ENCODE peak calls at places on chromosomes 12 and 14, in six cellular contexts. F is transverse colon, C is lower leg skin, Q is suprapubic skin, E is ovary, D is body of pancreas. W is an unnamed sample.

GRCh38 chr12:81992461-81992860 is 233.3 kb upstream of the PPFIA2 start:
- DNase-seq in F (peak; percentile 7), C (no peak), Q (no peak), E (no peak), D (peak; percentile 10), W (peak; percentile 26)

GRCh38 chr12:26719852-26720251 is 113.1 kb downstream of the ITPR2 start:
- DNase-seq in F (no peak), C (no peak), Q (no peak), E (no peak), D (no peak), W (no peak)

GRCh38 chr14:24269368-24269767 is 2.0 kb downstream of the RABGGTA start:
- DNase-seq in F (no peak), C (no peak), Q (no peak), E (no peak), D (no peak), W (no peak)

GRCh38 chr14:50829472-50830043 is 1.4 kb downstream of the NIN start:
- DNase-seq in F (no peak), C (no peak), Q (no peak), E (no peak), D (no peak), W (no peak)

GRCh38 chr12:26443309-26443708 is 247.9 kb downstream of the SSPN start:
- DNase-seq in F (no peak), C (no peak), Q (no peak), E (no peak), D (no peak), W (no peak)

GRCh38 chr12:11795910-11796459 is 146.5 kb downstream of the ETV6 start:
- DNase-seq in F (no peak), C (no peak), Q (no peak), E (no peak), D (peak; percentile 53), W (no peak)

GRCh38 chr12:49231881-49232650 is 32.8 kb upstream of the TUBA1C start:
- DNase-seq in F (no peak), C (no peak), Q (no peak), E (no peak), D (no peak), W (no peak)

GRCh38 chr12:46546634-46547273 is 174.2 kb upstream of the SLC38A2 start:
- DNase-seq in F (no peak), C (no peak), Q (no peak), E (no peak), D (no peak), W (no peak)

GRCh38 chr12:57151741-57152407 is 4.5 kb upstream of the LRP1-AS start:
- DNase-seq in F (no peak), C (no peak), Q (no peak), E (peak; percentile 85), D (no peak), W (peak; percentile 71)

GRCh38 chr14:77989441-77989891 is 180.7 kb upstream of the NRXN3 start:
- DNase-seq in F (no peak), C (no peak), Q (no peak), E (no peak), D (no peak), W (no peak)

GRCh38 chr12:13436696-13437391 is 240.3 kb downstream of the EMP1 start:
- DNase-seq in F (no peak), C (no peak), Q (no peak), E (no peak), D (peak; percentile 62), W (no peak)

GRCh38 chr12:108729612-108730336 is 1.5 kb downstream of the CORO1C start:
- DNase-seq in F (no peak), C (no peak), Q (no peak), E (no peak), D (peak; percentile 9), W (no peak)

GRCh38 chr14:52458721-52459085 is 93.6 kb downstream of the TXNDC16 start:
- DNase-seq in F (no peak), C (no peak), Q (no peak), E (no peak), D (no peak), W (no peak)

GRCh38 chr12:124448955-124449622 is 118.3 kb downstream of the NCOR2 start:
- DNase-seq in F (no peak), C (no peak), Q (no peak), E (no peak), D (no peak), W (no peak)

GRCh38 chr12:48189331-48190125 is 6.1 kb downstream of the CCDC184 start:
- DNase-seq in F (peak; percentile 76), C (peak; percentile 72), Q (no peak), E (peak; percentile 58), D (peak; percentile 68), W (peak; percentile 90)

GRCh38 chr12:67940780-67941243 is 48.4 kb upstream of the IFNG-AS1 start:
- DNase-seq in F (peak; percentile 11), C (no peak), Q (no peak), E (no peak), D (no peak), W (no peak)

GRCh38 chr12:6370576-6370935 is 4.8 kb downstream of the SCNN1A start:
- DNase-seq in F (no peak), C (no peak), Q (no peak), E (no peak), D (no peak), W (no peak)

GRCh38 chr12:6369916-6370575 is 5.3 kb downstream of the SCNN1A start:
- DNase-seq in F (no peak), C (no peak), Q (no peak), E (no peak), D (no peak), W (no peak)

GRCh38 chr12:6372403-6373003 is 2.9 kb downstream of the SCNN1A start:
- DNase-seq in F (peak; percentile 56), C (peak; percentile 58), Q (no peak), E (no peak), D (peak; percentile 66), W (no peak)

GRCh38 chr12:6373022-6373787 is 2.2 kb downstream of the SCNN1A start:
- DNase-seq in F (peak; percentile 62), C (no peak), Q (no peak), E (no peak), D (no peak), W (no peak)

DNA sequence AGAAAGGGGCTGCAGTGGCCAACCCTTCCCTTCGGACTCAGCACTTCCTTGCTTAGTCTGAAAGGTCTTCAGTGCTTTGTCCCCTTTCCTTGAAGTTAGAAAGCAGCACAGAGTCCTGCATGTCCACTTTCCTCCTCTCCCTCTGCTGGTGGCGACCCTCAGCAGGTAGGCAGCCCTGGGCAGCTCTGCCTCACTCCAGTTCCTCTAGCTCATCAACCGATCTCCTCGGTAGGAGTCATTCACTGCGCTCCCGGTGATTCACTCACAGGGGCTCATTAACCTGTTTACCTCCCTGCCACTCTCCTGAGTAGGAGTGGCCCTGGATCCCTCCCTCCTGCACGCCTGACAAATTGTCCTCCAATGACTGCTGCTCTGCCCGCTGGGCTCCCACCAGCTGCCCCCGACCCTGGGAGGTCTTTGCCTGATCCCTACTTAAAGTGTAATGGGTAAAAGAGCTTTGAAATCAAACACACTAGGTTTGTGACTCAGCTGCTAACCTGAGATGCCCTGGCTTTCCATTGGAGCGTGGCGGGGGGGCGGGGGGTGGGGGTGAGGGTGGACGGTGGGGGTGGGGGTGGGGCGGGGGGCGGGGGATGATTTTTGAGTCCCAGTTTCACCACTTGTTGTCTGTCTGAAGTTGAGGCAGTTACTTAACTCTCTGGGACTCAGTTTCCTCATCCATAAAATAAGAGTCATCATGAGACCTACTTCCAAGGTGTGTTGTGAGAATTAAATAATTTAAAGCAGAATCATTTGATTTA is 4.2 kb downstream of the SCNN1A start:
- DNase-seq in F (peak; percentile 84), C (no peak), Q (no peak), E (no peak), D (peak; percentile 82), W (no peak)
- TF ChIP-seq POLR2A in F (peak; percentile 85), C (no peak), Q (no peak), E (no peak), D (peak; percentile 68), W (no peak)

GRCh38 chr12:212799-213526 is 994 bp downstream of the SLC6A12 start:
- DNase-seq in F (peak; percentile 54), C (no peak), Q (no peak), E (peak; percentile 65), D (peak; percentile 79), W (peak; percentile 26)
- H3K4me3 ChIP-seq in F (no peak overlapping the region), C (no peak overlapping the region), Q (peak overlapping the region; percentile 20), E (no peak overlapping the region), D (no peak overlapping the region), W (peak overlapping the region; percentile 11)

DNA sequence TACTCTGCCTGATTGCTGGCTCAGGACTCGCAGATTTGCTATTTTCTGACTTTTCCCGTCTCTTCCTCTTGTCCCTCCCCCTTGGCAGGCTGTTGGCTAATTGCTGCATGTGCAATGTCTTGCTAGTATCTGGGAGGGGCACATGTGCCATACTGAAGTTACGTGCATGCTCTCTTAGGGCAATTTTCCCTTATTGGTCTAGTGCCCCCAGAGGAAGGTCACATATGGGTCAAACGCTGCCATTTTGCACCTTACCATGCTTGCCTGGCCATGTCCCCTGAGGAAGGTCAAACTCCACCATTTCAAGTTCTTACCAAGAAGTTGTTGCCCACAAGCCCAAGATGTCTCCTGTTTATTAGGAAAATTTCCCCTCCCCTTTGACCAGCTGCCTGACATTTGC is 13.9 kb upstream of the ERC1 start:
- DNase-seq in F (no peak), C (no peak), Q (no peak), E (no peak), D (no peak), W (no peak)
- TF ChIP-seq CTCF in F (no peak), C (no peak), Q (no peak), E (no peak), D (no peak), W (no peak)

GRCh38 chr12:43826681-43827458 is 9.0 kb upstream of the TMEM117 start:
- DNase-seq in F (no peak), C (no peak), Q (no peak), E (no peak), D (no peak), W (no peak)

GRCh38 chr12:43824207-43824775 is 11.6 kb upstream of the TMEM117 start:
- DNase-seq in F (no peak), C (no peak), Q (no peak), E (no peak), D (no peak), W (no peak)
- TF ChIP-seq POLR2A in F (no peak), C (no peak), Q (no peak), E (no peak), D (no peak), W (no peak)

DNA sequence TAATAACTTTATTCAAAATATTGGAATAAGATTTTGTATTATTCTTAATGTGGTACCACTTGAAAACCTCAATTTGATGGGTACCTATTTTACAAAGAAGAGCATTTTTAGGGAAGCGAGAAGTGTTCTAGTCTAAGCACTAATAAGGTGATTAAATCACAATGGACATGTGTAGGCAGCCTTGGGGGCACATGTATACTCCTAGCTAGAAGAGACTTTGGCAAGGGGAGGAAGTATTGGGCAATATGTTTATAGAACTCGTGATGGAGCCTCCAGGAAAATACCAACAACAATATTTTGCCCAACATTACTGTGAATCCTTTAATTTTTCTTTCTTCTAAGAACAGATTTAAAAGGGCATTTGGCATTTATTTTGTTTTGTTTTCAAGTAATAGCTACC is 280.3 kb downstream of the ADAMTS20 start:
- DNase-seq in F (no peak), C (no peak), Q (no peak), E (no peak), D (no peak), W (no peak)
- H3K4me3 ChIP-seq in F (no peak overlapping the region), C (no peak overlapping the region), Q (no peak overlapping the region), E (no peak overlapping the region), D (no peak overlapping the region), W (no peak overlapping the region)

GRCh38 chr12:30015661-30016060 is 231.9 kb upstream of the TMTC1 start:
- DNase-seq in F (no peak), C (no peak), Q (no peak), E (no peak), D (no peak), W (no peak)
- TF ChIP-seq CTCF in F (no peak), C (no peak), Q (no peak), E (no peak), D (no peak), W (no peak)

W was measured in tibial nerve.